ENCODE peak calls at places on chromosomes 4 and X, in nine cellular contexts. V, W, E, F, H, K, O, A and U are unnamed samples.

GRCh38 chr4:156892695-156893211 is 78.8 kb downstream of the PDGFC start:
- DNase-seq in E (no peak), W (no peak), A (no peak), K (no peak), V (no peak), F (no peak), O (no peak), H (no peak), U (no peak)

GRCh38 chr4:46975841-46976551 is 17.4 kb downstream of the GABRA4 start:
- DNase-seq in A (no peak), O (no peak), F (no peak), E (no peak), K (no peak), W (no peak), H (no peak), V (no peak), U (no peak)

GRCh38 chr4:142036795-142037583 is 400.6 kb downstream of the IL15 start:
- DNase-seq in O (no peak), E (no peak), A (no peak), V (no peak), F (no peak), K (no peak), W (no peak), H (no peak), U (no peak)

GRCh38 chrX:148259990-148260389 is 240.4 kb upstream of the AFF2 start:
- DNase-seq in A (no peak), H (no peak), V (no peak), O (no peak), W (no peak), F (no peak), E (no peak), K (no peak), U (no peak)

GRCh38 chrX:132226169-132226568 is 6.9 kb upstream of the RAP2C start:
- DNase-seq in O (no peak), E (no peak), F (no peak), K (no peak), V (no peak), H (peak; percentile 2), W (no peak), A (no peak), U (no peak)

GRCh38 chr4:3945511-3946290 is 179.5 kb downstream of the ADRA2C start:
- DNase-seq in V (no peak), K (no peak), O (no peak), H (no peak), A (no peak), F (no peak), W (no peak), E (no peak), U (no peak)

GRCh38 chr4:8900588-8900987 is 28.9 kb upstream of the HMX1 start:
- DNase-seq in V (no peak), O (no peak), A (no peak), E (no peak), F (no peak), H (no peak), K (no peak), W (no peak), U (no peak)

GRCh38 chr4:10495651-10496050 is 38.4 kb upstream of the ZNF518B start:
- DNase-seq in W (no peak), V (no peak), O (no peak), F (no peak), H (no peak), A (no peak), K (no peak), E (no peak), U (peak; percentile 30)

GRCh38 chr4:53804719-53805118 is 213.4 kb upstream of the LNX1 start:
- DNase-seq in W (peak; percentile 54), H (peak; percentile 49), A (no peak), E (no peak), K (no peak), V (peak; percentile 18), F (peak; percentile 32), O (peak; percentile 11), U (peak; percentile 26)

GRCh38 chr4:18388029-18388428 is 366.5 kb upstream of the LCORL start:
- DNase-seq in K (peak; percentile 22), H (no peak), V (no peak), A (no peak), E (no peak), F (no peak), O (peak; percentile 23), W (no peak), U (no peak)

GRCh38 chr4:16767861-16768260 is 130.6 kb downstream of the LDB2 start:
- DNase-seq in A (no peak), V (no peak), W (no peak), F (no peak), O (no peak), H (no peak), E (no peak), K (no peak), U (no peak)

GRCh38 chrX:13008189-13008533 is 33.3 kb downstream of the TMSB4X start:
- DNase-seq in H (peak; percentile 10), F (no peak), A (no peak), V (no peak), O (no peak), K (no peak), E (no peak), W (no peak), U (no peak)

GRCh38 chr4:112099701-112100289 is 45.5 kb upstream of the FAM241A start:
- DNase-seq in K (peak; percentile 62), F (no peak), E (no peak), O (peak; percentile 6), A (no peak), V (peak; percentile 41), H (peak; percentile 68), W (peak; percentile 38), U (peak; percentile 7)

GRCh38 chr4:168499241-168499640 is 2.4 kb downstream of the PALLD start:
- DNase-seq in O (no peak), V (no peak), F (no peak), K (no peak), E (no peak), H (no peak), W (no peak), A (no peak), U (no peak)

GRCh38 chr4:96004341-96004740 is 164.4 kb downstream of the PDHA2 start:
- DNase-seq in W (no peak), V (peak; percentile 5), H (no peak), K (no peak), E (no peak), F (no peak), O (no peak), A (no peak), U (no peak)

GRCh38 chr4:147984065-147984777 is 252.3 kb downstream of the ARHGAP10 start:
- DNase-seq in E (peak; percentile 23), F (peak; percentile 11), O (no peak), K (no peak), H (peak; percentile 54), W (peak; percentile 46), A (peak; percentile 9), V (peak; percentile 77), U (peak; percentile 90)

GRCh38 chr4:1463927-1464540 is 57.8 kb upstream of the NKX1-1 start:
- DNase-seq in V (no peak), O (no peak), H (no peak), K (no peak), E (no peak), F (no peak), A (no peak), W (no peak), U (no peak)

GRCh38 chr4:79364048-79364447 is 38.2 kb upstream of the NAA11 start:
- DNase-seq in F (no peak), V (no peak), H (no peak), E (no peak), W (no peak), K (no peak), A (no peak), O (no peak), U (no peak)

GRCh38 chr4:40825014-40825838 is 75.5 kb downstream of the NSUN7 start:
- DNase-seq in K (no peak), H (no peak), A (no peak), F (no peak), V (no peak), E (no peak), O (no peak), W (no peak), U (no peak)

GRCh38 chr4:53644607-53645006 is 53.3 kb upstream of the LNX1 start:
- DNase-seq in H (no peak), E (no peak), K (no peak), V (no peak), O (peak; percentile 46), F (no peak), W (peak; percentile 15), A (peak; percentile 22), U (peak; percentile 27)

GRCh38 chr4:8835521-8836365 is 35.9 kb downstream of the HMX1 start:
- DNase-seq in H (no peak), K (no peak), W (no peak), A (no peak), O (no peak), E (no peak), F (no peak), V (no peak), U (peak; percentile 2)

GRCh38 chr4:79678472-79679202 is 270.6 kb upstream of the GK2 start:
- DNase-seq in O (no peak), V (no peak), K (no peak), E (no peak), A (no peak), F (no peak), H (no peak), W (no peak), U (no peak)

GRCh38 chr4:21769404-21770147 is 179.0 kb downstream of the KCNIP4 start:
- DNase-seq in F (no peak), V (no peak), K (peak; percentile 31), O (no peak), E (no peak), A (no peak), H (no peak), W (no peak), U (no peak)

GRCh38 chrX:24014388-24015018 is 12.5 kb downstream of the KLHL15 start:
- DNase-seq in W (no peak), K (no peak), O (no peak), V (no peak), A (no peak), H (no peak), E (no peak), F (peak; percentile 41), U (no peak)

GRCh38 chrX:109732319-109732779 is 708 bp downstream of the ACSL4 start:
- DNase-seq in F (peak; percentile 27), K (no peak), E (no peak), O (no peak), H (peak; percentile 25), V (peak; percentile 25), W (no peak), A (no peak), U (no peak)

GRCh38 chr4:3880595-3881120 is 114.5 kb downstream of the ADRA2C start:
- DNase-seq in V (peak; percentile 93), F (peak; percentile 78), W (peak; percentile 69), K (peak; percentile 6), A (no peak), O (peak; percentile 17), E (peak; percentile 74), H (peak; percentile 62), U (peak; percentile 92)

GRCh38 chr4:25523405-25523804 is 132.2 kb upstream of the SLC34A2 start:
- DNase-seq in O (no peak), F (no peak), E (no peak), W (no peak), A (no peak), K (no peak), H (no peak), V (no peak), U (no peak)

GRCh38 chr4:7759221-7759620 is 180.4 kb downstream of the AFAP1 start:
- DNase-seq in A (no peak), V (no peak), O (no peak), W (no peak), K (no peak), E (no peak), H (no peak), F (peak; percentile 63), U (no peak)